ENCODE peak calls at places on chromosomes 4 and X, in ten cellular contexts. D is AG10803, Q is HFFc6, S is transverse colon, N is tibial artery, K is fibroblast of mammary gland, X is mucosa of descending colon, L is upper lobe of right lung, U is mammary epithelial cell, B is endodermal cell. T is an unnamed sample.

GRCh38 chr4:170025523-170026252 is 507 bp downstream of the MFAP3L start:
- DNase-seq in D (peak; percentile 20), Q (no peak), S (peak; percentile 11), N (no peak), K (peak; percentile 6), X (peak; percentile 59), L (no peak), U (no peak), B (peak; percentile 67), T (no peak)

GRCh38 chr4:907691-908437 is 24.3 kb downstream of the GAK start:
- DNase-seq in D (no peak), Q (no peak), S (no peak), N (no peak), K (no peak), X (no peak), L (no peak), U (no peak), B (no peak), T (no peak)

GRCh38 chr4:169925678-169926077 is 100.5 kb downstream of the MFAP3L start:
- DNase-seq in D (no peak), Q (no peak), S (no peak), N (no peak), K (no peak), X (no peak), L (no peak), U (no peak), B (no peak), T (no peak)

GRCh38 chr4:182139481-182139880 is 103.7 kb upstream of the TENM3 start:
- DNase-seq in D (no peak), Q (no peak), S (no peak), N (no peak), K (no peak), X (no peak), L (no peak), U (no peak), B (no peak), T (no peak)

GRCh38 chr4:105970371-105970770 is 75.1 kb downstream of the NPNT start:
- DNase-seq in D (peak; percentile 29), Q (no peak), S (no peak), N (no peak), K (no peak), X (no peak), L (no peak), U (no peak), B (no peak), T (no peak)

GRCh38 chrX:8738588-8739189 is 6.8 kb upstream of the ANOS1 start:
- DNase-seq in D (peak; percentile 28), Q (no peak), S (peak; percentile 22), N (no peak), K (peak; percentile 45), X (no peak), L (no peak), U (no peak), B (peak; percentile 77), T (no peak)

GRCh38 chrX:74434336-74434735 is 13.0 kb downstream of the SLC16A2 start:
- DNase-seq in D (no peak), Q (no peak), S (no peak), N (no peak), K (no peak), X (no peak), L (no peak), U (no peak), B (no peak), T (no peak)

GRCh38 chr4:179372746-179373145 is 1930.5 kb upstream of the AGA start:
- DNase-seq in D (no peak), Q (no peak), S (no peak), N (no peak), K (no peak), X (no peak), L (no peak), U (no peak), B (no peak), T (no peak)

GRCh38 chrX:107659768-107660167 is 31.5 kb downstream of the PRPS1 start:
- DNase-seq in D (peak; percentile 56), Q (peak; percentile 44), S (no peak), N (no peak), K (peak; percentile 73), X (no peak), L (no peak), U (peak; percentile 27), B (no peak), T (no peak)

GRCh38 chrX:18871161-18871880 is 112.6 kb downstream of the PHKA2 start:
- DNase-seq in D (no peak), Q (no peak), S (no peak), N (no peak), K (peak; percentile 13), X (no peak), L (no peak), U (no peak), B (no peak), T (no peak)

GRCh38 chrX:48573690-48574269 is 504 bp upstream of the RBM3 start:
- DNase-seq in D (no peak), Q (no peak), S (peak; percentile 29), N (peak; percentile 69), K (no peak), X (peak; percentile 59), L (no peak), U (no peak), B (no peak), T (peak; percentile 11)

GRCh38 chr4:88159137-88159725 is 792 bp upstream of the ABCG2 start:
- DNase-seq in D (no peak), Q (no peak), S (no peak), N (no peak), K (no peak), X (no peak), L (peak; percentile 75), U (no peak), B (peak; percentile 91), T (no peak)

GRCh38 chr4:139814285-139815015 is 148.8 kb downstream of the MGST2 start:
- DNase-seq in D (peak; percentile 48), Q (peak; percentile 15), S (no peak), N (no peak), K (peak; percentile 30), X (no peak), L (no peak), U (peak; percentile 33), B (no peak), T (no peak)

GRCh38 chr4:114019276-114019971 is 40.0 kb upstream of the ARSJ start:
- DNase-seq in D (peak; percentile 41), Q (no peak), S (no peak), N (no peak), K (peak; percentile 57), X (no peak), L (no peak), U (peak; percentile 22), B (no peak), T (no peak)

GRCh38 chr4:2042207-2042946 is 16.8 kb upstream of the NAT8L start:
- DNase-seq in D (no peak), Q (no peak), S (peak; percentile 41), N (no peak), K (no peak), X (peak; percentile 67), L (peak; percentile 69), U (no peak), B (peak; percentile 72), T (peak; percentile 38)
- TF ChIP-seq CTCF in D (no peak), Q (peak; percentile 10), S (no peak), N (no peak), K (no peak), X (no peak), L (no peak), U (no peak), B (peak; percentile 10), T (no peak)

DNA sequence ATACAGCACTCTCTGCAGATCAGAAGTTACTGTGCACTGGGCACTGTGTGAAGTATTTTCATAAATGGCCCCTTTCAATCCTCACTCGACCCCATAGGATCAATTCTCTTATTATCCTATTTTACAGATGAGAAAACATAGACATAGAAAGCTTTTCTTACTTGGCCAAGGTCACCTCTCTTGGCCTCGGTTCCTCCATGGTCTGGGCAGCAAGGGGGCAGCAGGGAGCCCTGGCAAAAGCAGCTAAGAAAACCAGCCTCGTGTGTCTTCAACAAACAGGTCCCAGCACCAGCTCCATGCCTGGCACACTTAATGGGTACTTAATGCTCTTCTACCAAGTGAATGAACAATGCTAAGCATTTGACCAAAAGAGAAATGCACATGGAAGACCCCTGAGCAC is 34.4 kb downstream of the BST1 start:
- DNase-seq in D (no peak), Q (no peak), S (peak; percentile 24), N (no peak), K (no peak), X (no peak), L (no peak), U (no peak), B (no peak), T (no peak)
- TF ChIP-seq CTCF in D (no peak), Q (peak; percentile 14), S (no peak), N (no peak), K (no peak), X (no peak), L (no peak), U (no peak), B (peak; percentile 63), T (no peak)

GRCh38 chr4:82373816-82374740 is at the start of gene HNRNPD:
- DNase-seq in D (peak; percentile 100), Q (peak; percentile 99), S (peak; percentile 98), N (peak; percentile 99), K (peak; percentile 100), X (peak; percentile 96), L (peak; percentile 99), U (peak; percentile 100), B (peak; percentile 100), T (peak; percentile 85)
- TF ChIP-seq CTCF in D (no peak), Q (peak; percentile 12), S (peak; percentile 16), N (no peak), K (no peak), X (no peak), L (no peak), U (no peak), B (peak; percentile 15), T (peak; percentile 11)

GRCh38 chrX:132676561-132677186 is 187.8 kb upstream of the MBNL3 start:
- DNase-seq in D (no peak), Q (no peak), S (no peak), N (no peak), K (no peak), X (no peak), L (no peak), U (no peak), B (peak; percentile 59), T (no peak)
- TF ChIP-seq CTCF in D (no peak), Q (no peak), S (no peak), N (no peak), K (no peak), X (no peak), L (no peak), U (no peak), B (peak; percentile 71), T (no peak)

DNA sequence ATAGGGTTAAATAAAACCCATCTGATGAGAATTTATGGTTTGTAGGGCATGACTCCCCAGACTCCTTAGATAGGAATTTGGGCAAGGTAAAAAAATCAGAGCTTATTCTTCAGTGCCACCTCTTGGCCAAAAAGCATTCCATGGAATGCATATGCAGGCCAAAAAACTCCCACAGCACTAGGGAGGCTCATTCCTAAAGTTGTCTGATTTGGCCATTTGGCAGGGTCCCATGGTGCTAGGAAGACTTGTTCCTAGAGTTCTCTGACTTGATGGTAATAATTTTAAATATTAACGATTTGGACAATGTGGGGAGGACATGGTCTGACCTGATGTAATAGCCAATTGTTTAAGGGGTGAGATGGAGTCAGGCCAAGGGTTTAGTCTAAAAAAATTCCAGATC is 93.0 kb downstream of the SPIN4 start:
- DNase-seq in D (peak; percentile 62), Q (no peak), S (no peak), N (no peak), K (no peak), X (no peak), L (no peak), U (no peak), B (no peak), T (no peak)
- TF ChIP-seq CTCF in D (no peak), Q (no peak), S (no peak), N (no peak), K (no peak), X (no peak), L (no peak), U (no peak), B (no peak), T (no peak)